ENCODE peak calls at places on chromosome 13, in eight cellular contexts. One of them, this sample, is unnamed.

GRCh38 chr13:112481458-112481857 is 105.3 kb downstream of the SPACA7 start:
- DNase-seq in stimulated activated CD4-positive, alpha-beta T cell treated with anti-CD3 and anti-CD28 coated beads, Interleukin-2, amount 100 ng/mL, for 4 hours: no peak
- DNase-seq in NCI-H460: no peak
- DNase-seq in fibroblast of pulmonary artery: no peak
- DNase-seq in H9: no peak
- DNase-seq in IMR-90: no peak
- DNase-seq in lower lobe of right lung: no peak
- DNase-seq in C1 segment of cervical spinal cord: no peak
- DNase-seq in this sample: no peak

GRCh38 chr13:40170982-40171381 is 495.5 kb downstream of the FOXO1 start:
- DNase-seq in stimulated activated CD4-positive, alpha-beta T cell treated with anti-CD3 and anti-CD28 coated beads, Interleukin-2, amount 100 ng/mL, for 4 hours: peak
- DNase-seq in NCI-H460: no peak
- DNase-seq in fibroblast of pulmonary artery: no peak
- DNase-seq in H9: no peak
- DNase-seq in IMR-90: no peak
- DNase-seq in lower lobe of right lung: no peak
- DNase-seq in C1 segment of cervical spinal cord: no peak
- DNase-seq in this sample: no peak

GRCh38 chr13:54241719-54242118 is 1213.1 kb downstream of the OLFM4 start:
- DNase-seq in stimulated activated CD4-positive, alpha-beta T cell treated with anti-CD3 and anti-CD28 coated beads, Interleukin-2, amount 100 ng/mL, for 4 hours: no peak
- DNase-seq in NCI-H460: no peak
- DNase-seq in fibroblast of pulmonary artery: no peak
- DNase-seq in H9: no peak
- DNase-seq in IMR-90: no peak
- DNase-seq in lower lobe of right lung: no peak
- DNase-seq in C1 segment of cervical spinal cord: no peak
- DNase-seq in this sample: no peak

GRCh38 chr13:62997038-62997619 is 1581.5 kb upstream of the PCDH20 start:
- DNase-seq in stimulated activated CD4-positive, alpha-beta T cell treated with anti-CD3 and anti-CD28 coated beads, Interleukin-2, amount 100 ng/mL, for 4 hours: no peak
- DNase-seq in NCI-H460: no peak
- DNase-seq in fibroblast of pulmonary artery: no peak
- DNase-seq in H9: no peak
- DNase-seq in IMR-90: no peak
- DNase-seq in lower lobe of right lung: no peak
- DNase-seq in C1 segment of cervical spinal cord: no peak
- DNase-seq in this sample: peak

GRCh38 chr13:97911311-97912138 is 42.0 kb upstream of the IPO5 start:
- DNase-seq in stimulated activated CD4-positive, alpha-beta T cell treated with anti-CD3 and anti-CD28 coated beads, Interleukin-2, amount 100 ng/mL, for 4 hours: no peak
- DNase-seq in NCI-H460: peak
- DNase-seq in fibroblast of pulmonary artery: no peak
- DNase-seq in H9: peak
- DNase-seq in IMR-90: peak
- DNase-seq in lower lobe of right lung: no peak
- DNase-seq in C1 segment of cervical spinal cord: no peak
- DNase-seq in this sample: no peak

GRCh38 chr13:77000475-77000874 is 8.6 kb downstream of the CLN5 start:
- DNase-seq in stimulated activated CD4-positive, alpha-beta T cell treated with anti-CD3 and anti-CD28 coated beads, Interleukin-2, amount 100 ng/mL, for 4 hours: no peak
- DNase-seq in NCI-H460: no peak
- DNase-seq in fibroblast of pulmonary artery: peak
- DNase-seq in H9: no peak
- DNase-seq in IMR-90: no peak
- DNase-seq in lower lobe of right lung: no peak
- DNase-seq in C1 segment of cervical spinal cord: no peak
- DNase-seq in this sample: no peak

GRCh38 chr13:45630791-45631190 is 15.3 kb upstream of the ERICH6B start:
- DNase-seq in stimulated activated CD4-positive, alpha-beta T cell treated with anti-CD3 and anti-CD28 coated beads, Interleukin-2, amount 100 ng/mL, for 4 hours: no peak
- DNase-seq in NCI-H460: no peak
- DNase-seq in fibroblast of pulmonary artery: no peak
- DNase-seq in H9: no peak
- DNase-seq in IMR-90: no peak
- DNase-seq in lower lobe of right lung: no peak
- DNase-seq in C1 segment of cervical spinal cord: no peak
- DNase-seq in this sample: no peak

GRCh38 chr13:26425439-26426358 is 131.8 kb upstream of the WASF3 start:
- DNase-seq in stimulated activated CD4-positive, alpha-beta T cell treated with anti-CD3 and anti-CD28 coated beads, Interleukin-2, amount 100 ng/mL, for 4 hours: no peak
- DNase-seq in NCI-H460: no peak
- DNase-seq in fibroblast of pulmonary artery: peak
- DNase-seq in H9: no peak
- DNase-seq in IMR-90: peak
- DNase-seq in lower lobe of right lung: peak
- DNase-seq in C1 segment of cervical spinal cord: no peak
- DNase-seq in this sample: no peak

GRCh38 chr13:83007226-83007625 is 875.0 kb downstream of the SLITRK1 start:
- DNase-seq in stimulated activated CD4-positive, alpha-beta T cell treated with anti-CD3 and anti-CD28 coated beads, Interleukin-2, amount 100 ng/mL, for 4 hours: no peak
- DNase-seq in NCI-H460: no peak
- DNase-seq in fibroblast of pulmonary artery: no peak
- DNase-seq in H9: no peak
- DNase-seq in IMR-90: no peak
- DNase-seq in lower lobe of right lung: no peak
- DNase-seq in C1 segment of cervical spinal cord: no peak
- DNase-seq in this sample: peak

GRCh38 chr13:25394661-25395060 is 22.9 kb downstream of the ATP8A2 start:
- DNase-seq in stimulated activated CD4-positive, alpha-beta T cell treated with anti-CD3 and anti-CD28 coated beads, Interleukin-2, amount 100 ng/mL, for 4 hours: no peak
- DNase-seq in NCI-H460: no peak
- DNase-seq in fibroblast of pulmonary artery: no peak
- DNase-seq in H9: no peak
- DNase-seq in IMR-90: no peak
- DNase-seq in lower lobe of right lung: no peak
- DNase-seq in C1 segment of cervical spinal cord: no peak
- DNase-seq in this sample: no peak

This sample was measured in Kasumi-1.